ENCODE peak calls at places on chromosomes 6 and 20, in seven cellular contexts. Y, Q, N, G, M, U and K are unnamed samples.

GRCh38 chr6:110217255-110217654 is 37.0 kb downstream of the CDC40 start:
- DNase-seq in Y (no peak), Q (no peak), N (no peak), G (no peak), M (peak), U (no peak), K (peak)

GRCh38 chr20:1087311-1087710 is 31.1 kb upstream of the PSMF1 start:
- DNase-seq in Y (no peak), Q (no peak), N (no peak), G (no peak), M (no peak), U (no peak), K (no peak)

GRCh38 chr6:17703256-17703694 is 3.5 kb downstream of the NUP153 start:
- DNase-seq in Y (peak), Q (peak), N (no peak), G (no peak), M (peak), U (no peak), K (peak)

GRCh38 chr6:47197672-47198640 is 111.7 kb downstream of the TNFRSF21 start:
- DNase-seq in Y (no peak), Q (no peak), N (no peak), G (no peak), M (peak), U (no peak), K (peak)

GRCh38 chr6:106069478-106069877 is 16.7 kb upstream of the PRDM1 start:
- DNase-seq in Y (no peak), Q (no peak), N (no peak), G (no peak), M (peak), U (no peak), K (no peak)

GRCh38 chr6:90619221-90619620 is 32.3 kb upstream of the MAP3K7 start:
- DNase-seq in Y (no peak), Q (no peak), N (no peak), G (no peak), M (no peak), U (no peak), K (no peak)

GRCh38 chr20:44092551-44093248 is 94.3 kb downstream of the JPH2 start:
- DNase-seq in Y (peak), Q (no peak), N (no peak), G (peak), M (peak), U (no peak), K (no peak)

GRCh38 chr6:34731393-34732060 is 25.8 kb upstream of the SNRPC start:
- DNase-seq in Y (no peak), Q (no peak), N (no peak), G (no peak), M (no peak), U (no peak), K (no peak)

GRCh38 chr20:1803216-1804128 is 91.7 kb upstream of the SIRPA start:
- DNase-seq in Y (peak), Q (no peak), N (peak), G (peak), M (peak), U (no peak), K (no peak)

GRCh38 chr6:24139080-24139479 is 13.1 kb downstream of the NRSN1 start:
- DNase-seq in Y (no peak), Q (no peak), N (no peak), G (no peak), M (no peak), U (no peak), K (no peak)

GRCh38 chr20:1998193-1998520 is 4.3 kb upstream of the PDYN start:
- DNase-seq in Y (no peak), Q (no peak), N (no peak), G (no peak), M (no peak), U (no peak), K (no peak)

GRCh38 chr6:71300561-71301168 is 12.1 kb downstream of the OGFRL1 start:
- DNase-seq in Y (no peak), Q (no peak), N (no peak), G (no peak), M (no peak), U (no peak), K (no peak)

GRCh38 chr6:111478749-111479148 is 4.3 kb downstream of the REV3L start:
- DNase-seq in Y (peak), Q (no peak), N (no peak), G (no peak), M (peak), U (no peak), K (no peak)